ENCODE peak calls at places on chromosome 5, in ten cellular contexts. H is neuronal stem cell; C is activated T-cell treated with anti-CD3 and anti-CD28 coated beads, Interleukin-2, amount 50 U/mL, for 24 hours; K is HFFc6; I is GM13976; B is heart left ventricle; S is GM20000; V is NCI-H2171 treated with DMSO at 0.1 percent for 48 hours; F is progenitor cell of endocrine pancreas; G is midbrain. Z is an unnamed sample.

GRCh38 chr5:115977988-115978387 is 15.7 kb downstream of the LVRN start:
- DNase-seq in H (no peak), B (no peak), G (no peak), F (no peak), V (no peak), K (peak), S (no peak), I (no peak), C (no peak), Z (no peak)

GRCh38 chr5:140130949-140131733 is 5.4 kb downstream of the IGIP start:
- DNase-seq in G (no peak), B (no peak), F (no peak), K (no peak), I (no peak), H (no peak), C (no peak), S (no peak), V (no peak), Z (no peak)

GRCh38 chr5:140327589-140327988 is 18.8 kb downstream of the HBEGF start:
- DNase-seq in H (peak), I (no peak), F (no peak), V (peak), G (no peak), K (no peak), B (no peak), C (no peak), S (no peak), Z (no peak)

GRCh38 chr5:151298063-151298462 is 5.5 kb downstream of the SLC36A3 start:
- DNase-seq in C (no peak), V (no peak), H (no peak), S (no peak), I (no peak), B (no peak), F (no peak), K (no peak), G (peak), Z (peak)

GRCh38 chr5:150621301-150621700 is 19.2 kb upstream of the SYNPO start:
- DNase-seq in K (no peak), H (no peak), V (no peak), I (no peak), F (no peak), S (no peak), B (no peak), C (no peak), G (no peak), Z (no peak)

GRCh38 chr5:173709761-173710160 is 93.3 kb upstream of the BOD1 start:
- DNase-seq in F (no peak), C (no peak), K (no peak), V (no peak), I (no peak), H (no peak), B (no peak), G (no peak), S (no peak), Z (no peak)

GRCh38 chr5:10434392-10434791 is 7.3 kb upstream of the ROPN1L start:
- DNase-seq in F (no peak), K (no peak), C (no peak), S (no peak), H (no peak), G (no peak), V (no peak), I (no peak), B (no peak), Z (no peak)

GRCh38 chr5:38465045-38465444 is 91.4 kb downstream of the LIFR start:
- DNase-seq in F (no peak), S (no peak), I (no peak), K (peak), V (peak), B (no peak), C (no peak), H (no peak), G (no peak), Z (no peak)

GRCh38 chr5:128904815-128905214 is 60.5 kb upstream of the SLC27A6 start:
- DNase-seq in H (no peak), B (no peak), F (no peak), K (no peak), G (no peak), S (no peak), I (no peak), C (no peak), V (no peak), Z (no peak)

GRCh38 chr5:404666-405241 is 38.2 kb upstream of the EXOC3 start:
- DNase-seq in V (no peak), F (no peak), K (no peak), S (no peak), G (no peak), I (no peak), H (no peak), C (no peak), B (no peak), Z (no peak)

GRCh38 chr5:16857635-16858034 is 78.5 kb downstream of the MYO10 start:
- DNase-seq in K (no peak), G (no peak), I (no peak), B (no peak), H (no peak), C (no peak), S (no peak), F (no peak), V (no peak), Z (no peak)

GRCh38 chr5:125587631-125588030 is 835.6 kb upstream of the GRAMD2B start:
- DNase-seq in I (no peak), G (no peak), F (no peak), B (no peak), V (no peak), C (no peak), S (no peak), H (no peak), K (no peak), Z (no peak)

GRCh38 chr5:9454012-9454481 is 91.8 kb downstream of the SEMA5A start:
- DNase-seq in H (no peak), K (peak), F (no peak), V (no peak), S (peak), G (no peak), I (no peak), B (no peak), C (no peak), Z (no peak)

GRCh38 chr5:139389701-139390638 is at the start of gene MZB1:
- DNase-seq in S (peak), K (no peak), G (no peak), B (no peak), H (no peak), F (no peak), I (peak), V (no peak), C (peak), Z (no peak)

GRCh38 chr5:176700239-176700847 is 53.1 kb downstream of the TSPAN17 start:
- DNase-seq in K (no peak), V (no peak), G (no peak), I (peak), C (peak), H (peak), S (no peak), F (no peak), B (no peak), Z (no peak)

GRCh38 chr5:115875447-115875846 is 33.7 kb downstream of the AP3S1 start:
- DNase-seq in K (no peak), G (no peak), S (no peak), F (no peak), H (no peak), B (no peak), C (no peak), V (no peak), I (no peak), Z (no peak)

GRCh38 chr5:170293273-170293672 is 4.3 kb downstream of the LCP2 start:
- DNase-seq in B (peak), H (no peak), S (peak), F (no peak), I (peak), K (no peak), V (no peak), C (no peak), G (peak), Z (no peak)

GRCh38 chr5:73766902-73767301 is 140.9 kb downstream of the ARHGEF28 start:
- DNase-seq in C (no peak), I (no peak), F (no peak), V (no peak), B (no peak), G (no peak), H (no peak), K (no peak), S (no peak), Z (no peak)

GRCh38 chr5:62007457-62007856 is 298.5 kb upstream of the KIF2A start:
- DNase-seq in I (no peak), B (no peak), C (no peak), S (no peak), H (no peak), V (no peak), G (no peak), K (no peak), F (no peak), Z (no peak)

GRCh38 chr5:78651468-78651867 is 2.9 kb upstream of the LHFPL2 start:
- DNase-seq in I (no peak), B (no peak), G (no peak), H (no peak), V (no peak), C (no peak), F (no peak), K (no peak), S (no peak), Z (no peak)

GRCh38 chr5:137900925-137901817 is 11.9 kb downstream of the PKD2L2 start:
- DNase-seq in I (no peak), G (peak), K (no peak), H (no peak), F (no peak), C (no peak), B (no peak), V (no peak), S (no peak), Z (no peak)

GRCh38 chr5:181260720-181261319 is at the start of gene TRIM52:
- DNase-seq in B (peak), V (no peak), I (peak), S (peak), C (peak), F (peak), G (no peak), K (peak), H (peak), Z (no peak)

GRCh38 chr5:79256563-79256962 is 20.6 kb downstream of the JMY start:
- DNase-seq in H (no peak), C (no peak), I (no peak), F (no peak), B (no peak), K (no peak), V (no peak), S (no peak), G (no peak), Z (no peak)

GRCh38 chr5:74396913-74397606 is 243.5 kb downstream of the ENC1 start:
- DNase-seq in B (peak), K (no peak), G (no peak), H (no peak), I (no peak), C (no peak), V (peak), S (no peak), F (no peak), Z (no peak)

GRCh38 chr5:132073231-132074013 is at the start of gene CSF2:
- DNase-seq in B (no peak), C (peak), G (no peak), I (peak), V (no peak), S (no peak), F (no peak), H (no peak), K (peak), Z (no peak)

GRCh38 chr5:146283344-146283761 is 55.3 kb upstream of the POU4F3 start:
- DNase-seq in B (no peak), S (no peak), F (no peak), K (peak), I (no peak), H (no peak), C (no peak), V (no peak), G (no peak), Z (no peak)

GRCh38 chr5:88676637-88677481 is 206.1 kb downstream of the MEF2C start:
- DNase-seq in H (no peak), B (no peak), I (no peak), C (no peak), V (peak), F (no peak), K (no peak), G (no peak), S (no peak), Z (no peak)

GRCh38 chr5:66408561-66408960 is 187.6 kb upstream of the MAST4 start:
- DNase-seq in V (no peak), G (no peak), C (no peak), B (no peak), K (no peak), H (no peak), F (no peak), S (no peak), I (no peak), Z (no peak)

GRCh38 chr5:54902817-54903473 is 82.4 kb downstream of the ESM1 start:
- DNase-seq in V (peak), H (no peak), G (no peak), F (no peak), S (peak), C (peak), I (no peak), B (no peak), K (peak), Z (no peak)

GRCh38 chr5:67677422-67677970 is 480.9 kb upstream of the CD180 start:
- DNase-seq in I (no peak), F (no peak), S (no peak), B (no peak), C (no peak), K (no peak), G (no peak), V (peak), H (no peak), Z (no peak)

GRCh38 chr5:55022454-55022853 is 1.6 kb upstream of the GZMK start:
- DNase-seq in I (no peak), C (no peak), B (no peak), K (no peak), H (no peak), V (peak), F (no peak), G (no peak), S (no peak), Z (no peak)

Z was measured in GOT3.